ENCODE peak calls at places on chromosomes 7 and 10, in eight cellular contexts. C, N, Y, I, X, T, F and E are unnamed samples.

GRCh38 chr10:48224979-48225560 is 49.4 kb downstream of the FRMPD2 start:
- DNase-seq in C (no peak), F (no peak), N (no peak), I (no peak), Y (peak), X (no peak), T (no peak), E (no peak)

GRCh38 chr7:33973235-33974015 is 68.1 kb downstream of the BMPER start:
- DNase-seq in F (no peak), C (no peak), T (no peak), X (no peak), Y (no peak), N (no peak), I (no peak), E (no peak)

GRCh38 chr10:2279666-2280065 is 542.3 kb upstream of the ADARB2 start:
- DNase-seq in C (no peak), Y (no peak), X (no peak), T (no peak), N (no peak), F (no peak), I (no peak), E (no peak)

GRCh38 chr10:77408259-77408658 is 229.3 kb downstream of the KCNMA1 start:
- DNase-seq in I (no peak), C (no peak), Y (no peak), T (no peak), X (no peak), N (no peak), F (no peak), E (no peak)

GRCh38 chr10:59674211-59674836 is 35.3 kb downstream of the SLC16A9 start:
- DNase-seq in C (no peak), X (no peak), Y (peak), N (no peak), F (no peak), T (no peak), I (no peak), E (no peak)

GRCh38 chr10:60040003-60040662 is 133.8 kb upstream of the CCDC6 start:
- DNase-seq in F (no peak), N (no peak), Y (no peak), T (no peak), X (no peak), I (no peak), C (no peak), E (no peak)

GRCh38 chr10:43903451-43903850 is 254.8 kb upstream of the ZNF32 start:
- DNase-seq in C (no peak), N (no peak), X (no peak), F (no peak), T (no peak), Y (no peak), I (no peak), E (no peak)

GRCh38 chr7:71484381-71484780 is 352.4 kb downstream of the GALNT17 start:
- DNase-seq in F (no peak), N (no peak), T (no peak), C (no peak), Y (no peak), X (no peak), I (no peak), E (no peak)

GRCh38 chr7:102009628-102010027 is 192.2 kb downstream of the CUX1 start:
- DNase-seq in Y (peak), C (no peak), F (no peak), T (no peak), I (no peak), X (no peak), N (no peak), E (no peak)

DNA sequence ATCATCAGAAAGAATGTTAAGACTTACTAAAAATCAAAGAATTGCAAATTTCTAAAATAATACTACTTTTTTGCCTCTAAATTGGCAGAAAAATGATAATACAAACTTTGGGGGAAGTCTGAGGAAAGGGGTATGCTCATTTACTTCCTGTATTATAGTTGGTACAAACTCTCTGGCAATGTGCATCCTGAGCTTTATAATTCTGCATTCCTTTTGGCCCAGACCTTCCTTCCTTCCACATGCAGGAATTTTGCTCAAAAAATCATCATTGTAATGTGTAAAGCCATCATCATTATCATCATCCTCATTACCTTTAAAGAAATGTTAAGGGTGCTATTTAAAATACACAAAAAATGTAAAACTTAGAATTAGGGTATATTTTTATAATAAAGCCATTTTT is 148.5 kb downstream of the ZNF438 start:
- DNase-seq in C (no peak), N (no peak), I (no peak), F (no peak), Y (no peak), T (no peak), X (no peak), E (no peak)
- H3K27ac ChIP-seq in C (no peak), N (no peak), I (no peak), F (no peak), Y (no peak), T (no peak), X (no peak), E (no peak)

GRCh38 chr7:104805449-104806317 is 208.3 kb upstream of the KMT2E start:
- DNase-seq in X (no peak), C (no peak), F (no peak), I (no peak), N (no peak), T (no peak), Y (no peak), E (no peak)
- H3K27ac ChIP-seq in X (no peak), C (no peak), F (no peak), I (no peak), N (no peak), T (peak), Y (no peak), E (no peak)

GRCh38 chr10:128121750-128122412 is 4.3 kb downstream of the MKI67 start:
- DNase-seq in Y (no peak), X (no peak), I (no peak), C (no peak), N (no peak), T (no peak), F (no peak), E (no peak)

GRCh38 chr10:128123853-128124252 is 2.4 kb downstream of the MKI67 start:
- DNase-seq in I (no peak), F (no peak), T (no peak), N (no peak), X (no peak), C (no peak), Y (no peak), E (no peak)

GRCh38 chr10:128125416-128125943 is 743 bp downstream of the MKI67 start:
- DNase-seq in I (no peak), N (no peak), F (no peak), C (no peak), X (no peak), T (no peak), Y (no peak), E (no peak)

GRCh38 chr10:128125944-128126764 is at the start of gene MKI67:
- DNase-seq in Y (peak), I (peak), T (peak), C (peak), X (peak), F (peak), N (peak), E (peak)

GRCh38 chr10:128124813-128125403 is 1.3 kb downstream of the MKI67 start:
- DNase-seq in N (no peak), C (no peak), T (no peak), F (no peak), X (peak), I (no peak), Y (no peak), E (no peak)
- H3K27ac ChIP-seq in N (no peak), C (no peak), T (no peak), F (no peak), X (peak), I (no peak), Y (no peak), E (no peak)

GRCh38 chr10:13852872-13853271 is 266.1 kb downstream of the PRPF18 start:
- DNase-seq in I (peak), N (no peak), T (no peak), Y (no peak), C (no peak), F (no peak), X (no peak), E (no peak)
- H3K27ac ChIP-seq in I (peak), N (no peak), T (no peak), Y (no peak), C (peak), F (no peak), X (no peak), E (no peak)

GRCh38 chr10:106107711-106108110 is 1056.8 kb downstream of the SORCS1 start:
- DNase-seq in Y (peak), I (no peak), X (no peak), N (no peak), C (no peak), F (no peak), T (no peak), E (no peak)
- H3K27ac ChIP-seq in Y (no peak), I (no peak), X (no peak), N (no peak), C (no peak), F (no peak), T (no peak), E (no peak)